ENCODE peak calls at places on chromosomes 13 and 19, in four cellular contexts. G, N, O and A are unnamed samples.

GRCh38 chr13:46178821-46179220 is 3.2 kb downstream of the LCP1 start:
- DNase-seq in O (no peak), N (no peak), G (no peak), A (no peak)

GRCh38 chr19:33417751-33418150 is 44.2 kb downstream of the CEBPG start:
- DNase-seq in N (no peak), G (no peak), O (no peak), A (no peak)

GRCh38 chr13:44806841-44807240 is 182.4 kb downstream of the NUFIP1 start:
- DNase-seq in N (no peak), G (no peak), O (no peak), A (no peak)

GRCh38 chr19:6402834-6403608 is 10.1 kb upstream of the GTF2F1 start:
- DNase-seq in N (no peak), G (peak; percentile 75), O (no peak), A (no peak)

GRCh38 chr19:52172347-52172746 is 926 bp upstream of the ZNF836 start:
- DNase-seq in N (no peak), G (no peak), O (no peak), A (no peak)

GRCh38 chr19:18898081-18898532 is 2.1 kb upstream of the CERS1 start:
- DNase-seq in N (no peak), O (no peak), G (peak; percentile 15), A (no peak)

GRCh38 chr19:23002690-23003422 is at the start of gene ZNF728:
- DNase-seq in G (peak; percentile 16), N (no peak), O (no peak), A (no peak)

GRCh38 chr13:89584058-89584457 is 1763.4 kb upstream of the MIR17HG start:
- DNase-seq in O (no peak), N (no peak), G (no peak), A (no peak)

GRCh38 chr19:12789098-12789903 is 2.0 kb upstream of the JUNB start:
- DNase-seq in G (no peak), N (no peak), O (no peak), A (no peak)

GRCh38 chr19:10450853-10451609 is 30.7 kb downstream of the PDE4A start:
- DNase-seq in N (no peak), O (no peak), G (no peak), A (peak; percentile 68)

GRCh38 chr13:73945871-73946270 is 188.3 kb downstream of the KLF12 start:
- DNase-seq in G (peak; percentile 25), O (no peak), N (no peak), A (no peak)

GRCh38 chr19:42216653-42217521 is 590 bp downstream of the DEDD2 start:
- DNase-seq in N (no peak), G (peak; percentile 11), O (no peak), A (no peak)

GRCh38 chr19:18397242-18398202 is at the start of gene LRRC25:
- DNase-seq in N (peak; percentile 70), G (no peak), O (no peak), A (no peak)

GRCh38 chr19:45115809-45116615 is 23.0 kb downstream of the PPP1R37 start:
- DNase-seq in G (no peak), N (no peak), O (no peak), A (no peak)

GRCh38 chr19:38713227-38713649 is 31.0 kb downstream of the CAPN12 start:
- DNase-seq in G (peak; percentile 70), O (no peak), N (no peak), A (no peak)

GRCh38 chr13:83508905-83509304 is 373.4 kb downstream of the SLITRK1 start:
- DNase-seq in O (no peak), N (no peak), G (no peak), A (no peak)

GRCh38 chr13:98575009-98575866 is 1.7 kb downstream of the STK24 start:
- DNase-seq in O (no peak), G (no peak), N (no peak), A (no peak)

GRCh38 chr19:10379880-10380310 is 477 bp downstream of the TYK2 start:
- DNase-seq in N (no peak), O (no peak), G (no peak), A (no peak)

GRCh38 chr13:73922728-73923393 is 211.3 kb downstream of the KLF12 start:
- DNase-seq in N (no peak), G (peak; percentile 62), O (no peak), A (no peak)

GRCh38 chr13:96551540-96551939 is 442.7 kb downstream of the OXGR1 start:
- DNase-seq in N (no peak), G (no peak), O (no peak), A (no peak)

GRCh38 chr19:58535857-58536256 is 8.0 kb upstream of the TRIM28 start:
- DNase-seq in N (no peak), O (no peak), G (no peak), A (no peak)

GRCh38 chr19:10353793-10354391 is 14.5 kb upstream of the ICAM3 start:
- DNase-seq in N (no peak), O (no peak), G (peak; percentile 41), A (no peak)